ENCODE peak calls at places on chromosomes 3 and 15, in eight cellular contexts. C, S, Q, Y, T, H, L and N are unnamed samples. For H3K27me3, the result is how much of the 10 kb centered on the place peaks cover.

GRCh38 chr3:53254810-53255359 is 937 bp downstream of the TKT start:
- DNase-seq in Q (peak), T (peak), C (peak), S (no peak), Y (peak), H (peak), L (peak), N (no peak)

GRCh38 chr3:169634618-169635236 is 28.8 kb downstream of the MECOM start:
- DNase-seq in C (no peak), T (no peak), Q (no peak), H (peak), Y (no peak), S (no peak), L (no peak), N (no peak)

GRCh38 chr3:123098411-123099330 is 31.8 kb downstream of the PDIA5 start:
- DNase-seq in H (no peak), Y (peak), L (no peak), C (no peak), S (no peak), Q (peak), T (peak), N (no peak)

GRCh38 chr3:152021951-152022461 is 148.6 kb downstream of the SUCNR1 start:
- DNase-seq in T (no peak), H (no peak), Q (no peak), L (no peak), S (no peak), C (no peak), Y (peak), N (no peak)

GRCh38 chr3:22858486-22858885 is 344.6 kb upstream of the UBE2E2 start:
- DNase-seq in Y (no peak), T (peak), Q (no peak), C (no peak), L (no peak), S (no peak), H (no peak), N (no peak)

GRCh38 chr15:59622289-59622688 is 10.7 kb downstream of the GCNT3 start:
- DNase-seq in Q (peak), L (no peak), C (no peak), Y (peak), S (no peak), H (no peak), T (no peak), N (no peak)

GRCh38 chr3:134312072-134312872 is 61.6 kb upstream of the RYK start:
- DNase-seq in S (no peak), H (peak), C (peak), L (no peak), T (no peak), Y (peak), Q (peak), N (peak)

GRCh38 chr15:57384816-57385215 is 8.5 kb downstream of the CGNL1 start:
- DNase-seq in Q (no peak), S (no peak), C (no peak), L (no peak), H (no peak), Y (peak), T (peak), N (no peak)

GRCh38 chr15:31308185-31308639 is 18.4 kb upstream of the KLF13 start:
- DNase-seq in L (no peak), Q (peak), C (no peak), S (peak), Y (no peak), T (no peak), H (no peak), N (peak)

GRCh38 chr3:169298247-169298992 is 365.1 kb downstream of the MECOM start:
- DNase-seq in H (no peak), T (no peak), Y (no peak), S (no peak), L (no peak), Q (no peak), C (no peak), N (no peak)

GRCh38 chr3:188214442-188214841 is 60.5 kb downstream of the LPP start:
- DNase-seq in Q (no peak), Y (no peak), S (no peak), C (no peak), T (no peak), H (no peak), L (no peak), N (peak)

GRCh38 chr15:81296673-81297072 is 27.3 kb downstream of the STARD5 start:
- DNase-seq in L (peak), Q (no peak), S (no peak), T (peak), C (peak), Y (no peak), H (no peak), N (no peak)

DNA sequence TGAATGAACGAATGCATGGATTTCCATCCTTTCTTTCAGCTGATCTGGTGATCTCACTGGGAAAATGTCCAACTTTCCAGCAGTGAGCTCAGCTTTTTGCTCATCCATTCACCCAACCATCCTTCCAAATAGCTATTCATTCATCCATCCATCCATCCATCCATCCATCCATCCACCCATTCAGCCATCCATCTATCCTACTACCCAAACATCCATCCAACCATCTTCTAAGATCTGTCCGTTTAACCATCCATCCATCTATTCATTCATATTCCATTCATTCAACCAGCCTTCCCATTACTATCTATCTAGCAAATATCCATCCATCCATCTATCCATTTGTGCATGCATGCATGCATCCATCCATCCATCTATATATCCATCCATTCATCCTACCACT is 39.4 kb downstream of the WNT7A start:
- DNase-seq in Q (no peak), Y (no peak), S (no peak), T (no peak), L (no peak), C (no peak), H (no peak), N (no peak)
- H3K4me3 ChIP-seq in Q (no peak), Y (no peak), S (no peak), T (no peak), L (no peak), C (no peak), H (no peak), N (no peak)

GRCh38 chr3:44238889-44239288 is 2.8 kb upstream of the TOPAZ1 start:
- DNase-seq in S (no peak), Q (no peak), L (no peak), C (no peak), Y (no peak), T (no peak), H (no peak), N (no peak)

GRCh38 chr3:44237665-44238064 is 4.0 kb upstream of the TOPAZ1 start:
- DNase-seq in S (no peak), C (no peak), Y (no peak), Q (peak), L (no peak), H (no peak), T (no peak), N (no peak)

GRCh38 chr3:44236485-44236908 is 5.2 kb upstream of the TOPAZ1 start:
- DNase-seq in Q (no peak), Y (no peak), S (no peak), L (no peak), H (no peak), C (no peak), T (no peak), N (no peak)

GRCh38 chr3:44235604-44236484 is 5.8 kb upstream of the TOPAZ1 start:
- DNase-seq in S (no peak), C (no peak), Q (peak), H (peak), Y (peak), T (peak), L (peak), N (peak)

DNA sequence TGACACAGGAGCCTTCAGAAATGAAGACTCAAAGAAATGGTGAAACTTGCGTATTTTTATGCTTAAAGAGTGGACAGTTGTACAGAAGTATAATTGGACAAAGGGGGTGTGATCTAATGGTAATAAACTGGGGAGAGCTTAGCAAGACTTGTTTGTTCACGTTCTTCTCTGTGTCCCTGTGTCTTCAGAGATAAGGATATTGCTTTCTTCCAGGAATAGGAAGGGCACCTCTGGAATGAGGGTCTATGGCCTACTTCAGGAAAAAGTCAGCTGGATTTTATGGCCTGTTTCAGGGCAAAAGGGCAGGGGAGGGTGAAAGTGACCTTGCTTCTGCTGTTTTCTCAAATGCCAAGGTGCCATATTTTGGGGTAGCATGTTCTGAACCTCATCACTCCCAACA is 4.5 kb upstream of the TOPAZ1 start:
- DNase-seq in T (no peak), H (no peak), Y (no peak), C (no peak), S (no peak), L (no peak), Q (no peak), N (no peak)
- H3K27me3 ChIP-seq in T (under half), H (under half), Y (under half), C (under half), S (under half), L (under half), Q (under half), N (under half)

DNA sequence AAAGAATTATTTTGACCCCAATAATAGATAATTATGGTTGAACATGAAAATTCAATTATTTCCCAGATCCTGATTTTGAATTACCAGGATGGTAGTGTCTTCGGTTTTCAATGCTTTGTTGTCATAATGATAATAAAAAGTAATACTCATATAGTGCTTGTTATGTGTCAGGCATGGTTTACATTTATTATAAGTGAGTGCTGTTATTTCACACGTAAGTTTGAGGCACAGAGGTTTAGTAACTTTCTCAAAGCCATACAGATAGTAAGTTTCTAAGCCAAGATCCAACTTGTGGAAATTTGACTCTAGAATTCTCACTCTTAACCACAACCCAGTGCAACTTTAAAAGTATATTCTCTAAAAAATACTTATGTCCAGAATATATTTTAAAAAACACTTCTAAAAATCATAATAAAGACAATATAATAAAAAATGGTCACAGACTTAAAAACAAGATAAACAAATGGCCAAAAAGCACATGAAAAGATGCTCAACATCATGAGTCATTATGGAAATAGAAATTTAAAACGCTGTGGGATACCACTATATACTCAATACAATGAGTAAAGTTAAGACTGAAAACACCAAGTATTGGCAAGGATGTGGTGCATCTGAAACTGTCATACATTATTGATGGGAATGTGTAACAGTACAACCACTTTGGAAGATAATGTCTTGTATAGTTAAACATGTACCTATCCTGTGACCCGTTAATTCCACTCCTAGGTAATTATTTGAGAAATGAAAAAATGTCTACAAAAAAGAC is 45.2 kb downstream of the SPRED1 start:
- DNase-seq in C (no peak), S (no peak), T (no peak), Q (no peak), H (no peak), L (no peak), Y (no peak), N (no peak)
- H3K27ac ChIP-seq in C (no peak), S (no peak), T (no peak), Q (no peak), H (no peak), L (no peak), Y (no peak), N (no peak)

DNA sequence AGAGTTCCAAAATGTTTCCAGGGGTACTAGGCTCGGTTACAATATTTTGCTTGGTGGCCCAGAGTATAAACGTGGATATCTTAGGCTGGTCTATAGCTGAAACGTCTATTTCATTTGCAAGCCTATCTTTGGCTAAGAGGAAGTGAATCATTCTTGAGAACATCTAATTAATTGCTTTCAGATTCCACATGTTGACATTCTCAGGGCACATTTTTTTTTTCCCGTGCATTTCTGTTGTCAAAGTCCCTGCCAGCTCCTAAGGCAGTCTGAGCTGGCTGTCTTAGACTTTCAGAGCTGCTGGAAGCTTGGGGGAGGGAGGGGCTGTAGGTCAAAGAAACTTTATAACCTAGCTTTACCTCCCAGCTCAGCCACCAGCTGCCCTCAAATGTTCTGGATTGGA is 23.2 kb upstream of the LAMP3 start:
- DNase-seq in S (no peak), H (no peak), C (no peak), Q (no peak), L (no peak), T (peak), Y (peak), N (no peak)
- H3K4me3 ChIP-seq in S (no peak), H (no peak), C (no peak), Q (no peak), L (no peak), T (no peak), Y (peak), N (no peak)

GRCh38 chr3:11157406-11157805 is 3.1 kb downstream of the HRH1 start:
- DNase-seq in Y (no peak), S (no peak), C (no peak), H (no peak), L (no peak), T (no peak), Q (no peak), N (no peak)

GRCh38 chr3:11155341-11156025 is 1.2 kb downstream of the HRH1 start:
- DNase-seq in Q (peak), L (peak), S (no peak), C (peak), T (peak), H (peak), Y (peak), N (peak)

GRCh38 chr3:11156026-11156410 is 1.7 kb downstream of the HRH1 start:
- DNase-seq in L (no peak), H (no peak), S (no peak), T (no peak), Q (no peak), C (no peak), Y (no peak), N (no peak)

GRCh38 chr3:11154036-11154952 is at the start of gene HRH1:
- DNase-seq in Q (peak), Y (peak), T (no peak), C (no peak), H (no peak), S (no peak), L (peak), N (no peak)

DNA sequence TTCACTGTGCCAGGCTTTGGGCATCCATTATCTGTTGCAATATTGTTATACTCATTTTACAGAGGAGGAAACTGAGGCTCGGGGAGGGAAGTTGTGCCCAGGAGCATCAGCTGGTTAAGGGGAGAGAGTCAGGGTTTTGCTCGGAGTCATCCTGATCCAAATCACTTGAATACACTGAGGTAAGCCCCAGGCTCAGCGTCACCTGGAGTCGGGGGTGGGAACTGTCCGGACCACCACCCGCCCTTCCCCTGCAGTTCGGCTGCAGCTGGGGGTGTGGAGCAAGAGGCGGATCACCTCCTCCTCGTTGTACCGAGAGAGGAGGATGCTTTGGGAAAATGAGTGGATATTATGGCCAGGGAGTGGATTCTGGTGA is 646 bp downstream of the HRH1 start:
- DNase-seq in L (no peak), S (no peak), T (no peak), H (no peak), C (no peak), Y (peak), Q (peak), N (no peak)
- H3K27me3 ChIP-seq in L (under half), S (under half), T (under half), H (under half), C (under half), Y (under half), Q (half or more), N (under half)

DNA sequence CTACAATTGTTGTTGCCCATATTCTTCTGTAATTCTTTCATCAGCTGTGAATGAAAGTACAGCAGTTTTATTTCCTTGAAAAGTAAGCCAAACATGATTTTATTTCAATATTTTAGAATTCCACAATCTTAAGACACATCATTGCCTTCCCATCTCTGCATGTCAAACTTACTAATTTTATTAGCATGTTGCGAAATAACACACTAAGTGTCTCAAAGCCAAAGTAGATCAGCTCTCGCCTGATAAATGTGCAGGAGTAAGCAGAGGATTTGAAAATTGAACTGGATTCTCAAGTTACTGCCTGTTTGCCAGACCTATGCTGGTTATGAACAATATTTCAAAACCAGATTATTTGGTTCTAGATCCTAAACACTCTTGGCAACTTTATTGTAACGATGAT is 25.7 kb downstream of the TGFBR2 start:
- DNase-seq in H (no peak), Y (peak), S (no peak), C (no peak), Q (no peak), T (no peak), L (no peak), N (no peak)
- H3K27ac ChIP-seq in H (no peak), Y (peak), S (peak), C (peak), Q (no peak), T (peak), L (peak), N (peak)

GRCh38 chr3:128603811-128604447 is 46.7 kb downstream of the RPN1 start:
- DNase-seq in L (no peak), C (no peak), S (no peak), Y (no peak), H (no peak), Q (no peak), T (no peak), N (no peak)

GRCh38 chr3:128610671-128611070 is 39.9 kb downstream of the RPN1 start:
- DNase-seq in H (no peak), Y (no peak), L (no peak), T (no peak), C (no peak), Q (no peak), S (no peak), N (no peak)

GRCh38 chr3:128609294-128609693 is 41.3 kb downstream of the RPN1 start:
- DNase-seq in Q (no peak), T (no peak), L (no peak), C (no peak), H (no peak), Y (no peak), S (no peak), N (no peak)

GRCh38 chr3:128605091-128606046 is 45.2 kb downstream of the RPN1 start:
- DNase-seq in C (no peak), H (no peak), S (no peak), Q (no peak), Y (no peak), T (no peak), L (no peak), N (no peak)

DNA sequence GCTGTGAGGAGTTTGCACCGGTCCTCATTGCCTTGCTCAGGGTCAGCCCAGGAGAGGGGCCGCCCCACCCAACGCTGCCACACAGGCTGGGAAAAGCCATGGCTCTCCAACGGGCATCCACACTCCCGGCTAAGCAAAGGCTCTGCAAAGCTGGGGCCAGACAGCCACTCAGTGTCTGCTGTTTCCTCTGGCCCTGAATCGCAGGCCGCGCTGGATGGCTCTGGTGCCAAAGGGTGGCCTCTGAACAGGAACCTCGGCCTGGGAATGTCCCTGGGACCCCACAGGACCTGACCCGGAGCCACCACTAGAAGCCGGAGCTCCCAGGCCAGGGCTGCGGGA is 42.9 kb downstream of the RPN1 start:
- DNase-seq in S (no peak), T (peak), H (no peak), Y (no peak), L (no peak), C (peak), Q (no peak), N (no peak)
- H3K4me3 ChIP-seq in S (peak), T (peak), H (peak), Y (peak), L (peak), C (peak), Q (peak), N (peak)